ENCODE peak calls at places on chromosome 11, in nine cellular contexts. One of them, this sample, is unnamed.

GRCh38 chr11:110772863-110773262 is 60.6 kb upstream of the ARHGAP20 start:
- DNase-seq in T-helper 2 cell: peak
- DNase-seq in transverse colon: no peak
- DNase-seq in T-cell: no peak
- DNase-seq in pancreas: no peak
- DNase-seq in endothelial cell: no peak
- DNase-seq in stromal cell of bone marrow: no peak
- DNase-seq in MM.1S: no peak
- DNase-seq in NCI-H510A treated with DMSO at 0.1 percent for 48 hours: no peak
- DNase-seq in this sample: no peak

GRCh38 chr11:1228921-1229451 is 6.1 kb downstream of the MUC5B start:
- DNase-seq in transverse colon: peak
- DNase-seq in NCI-H510A treated with DMSO at 0.1 percent for 48 hours: no peak
- DNase-seq in T-helper 2 cell: no peak
- DNase-seq in MM.1S: no peak
- DNase-seq in T-cell: no peak
- DNase-seq in pancreas: peak
- DNase-seq in stromal cell of bone marrow: no peak
- DNase-seq in endothelial cell: no peak
- DNase-seq in this sample: no peak

GRCh38 chr11:88338223-88338661 is 706 bp upstream of the CTSC start:
- DNase-seq in T-cell: peak
- DNase-seq in NCI-H510A treated with DMSO at 0.1 percent for 48 hours: peak
- DNase-seq in endothelial cell: no peak
- DNase-seq in transverse colon: peak
- DNase-seq in T-helper 2 cell: peak
- DNase-seq in pancreas: peak
- DNase-seq in MM.1S: peak
- DNase-seq in stromal cell of bone marrow: no peak
- DNase-seq in this sample: peak

GRCh38 chr11:124760205-124760652 is 1.9 kb downstream of the ESAM start:
- DNase-seq in MM.1S: peak
- DNase-seq in transverse colon: no peak
- DNase-seq in T-helper 2 cell: no peak
- DNase-seq in stromal cell of bone marrow: no peak
- DNase-seq in NCI-H510A treated with DMSO at 0.1 percent for 48 hours: no peak
- DNase-seq in T-cell: no peak
- DNase-seq in endothelial cell: peak
- DNase-seq in pancreas: no peak
- DNase-seq in this sample: no peak

GRCh38 chr11:71080239-71081097 is 171.9 kb downstream of the SHANK2 start:
- DNase-seq in pancreas: peak
- DNase-seq in transverse colon: peak
- DNase-seq in MM.1S: peak
- DNase-seq in stromal cell of bone marrow: peak
- DNase-seq in endothelial cell: peak
- DNase-seq in T-helper 2 cell: peak
- DNase-seq in NCI-H510A treated with DMSO at 0.1 percent for 48 hours: peak
- DNase-seq in T-cell: no peak
- DNase-seq in this sample: no peak

GRCh38 chr11:83280256-83280655 is 5.9 kb downstream of the CCDC90B start:
- DNase-seq in transverse colon: no peak
- DNase-seq in stromal cell of bone marrow: no peak
- DNase-seq in pancreas: no peak
- DNase-seq in T-helper 2 cell: no peak
- DNase-seq in endothelial cell: no peak
- DNase-seq in T-cell: no peak
- DNase-seq in MM.1S: no peak
- DNase-seq in NCI-H510A treated with DMSO at 0.1 percent for 48 hours: no peak
- DNase-seq in this sample: no peak

GRCh38 chr11:30281476-30282288 is 41.2 kb upstream of the ARL14EP start:
- DNase-seq in T-helper 2 cell: no peak
- DNase-seq in transverse colon: no peak
- DNase-seq in NCI-H510A treated with DMSO at 0.1 percent for 48 hours: no peak
- DNase-seq in endothelial cell: no peak
- DNase-seq in stromal cell of bone marrow: no peak
- DNase-seq in T-cell: no peak
- DNase-seq in MM.1S: no peak
- DNase-seq in pancreas: no peak
- DNase-seq in this sample: no peak

GRCh38 chr11:117870176-117870952 is 6.1 kb downstream of the FXYD6 start:
- DNase-seq in pancreas: no peak
- DNase-seq in T-helper 2 cell: no peak
- DNase-seq in transverse colon: no peak
- DNase-seq in stromal cell of bone marrow: no peak
- DNase-seq in NCI-H510A treated with DMSO at 0.1 percent for 48 hours: no peak
- DNase-seq in endothelial cell: no peak
- DNase-seq in MM.1S: no peak
- DNase-seq in T-cell: no peak
- DNase-seq in this sample: no peak

GRCh38 chr11:33692013-33692504 is 8.6 kb downstream of the C11orf91 start:
- DNase-seq in stromal cell of bone marrow: peak
- DNase-seq in T-helper 2 cell: no peak
- DNase-seq in transverse colon: peak
- DNase-seq in T-cell: no peak
- DNase-seq in endothelial cell: no peak
- DNase-seq in MM.1S: no peak
- DNase-seq in pancreas: peak
- DNase-seq in NCI-H510A treated with DMSO at 0.1 percent for 48 hours: no peak
- DNase-seq in this sample: peak

GRCh38 chr11:31902706-31903105 is 91.6 kb upstream of the PAX6 start:
- DNase-seq in T-helper 2 cell: no peak
- DNase-seq in pancreas: no peak
- DNase-seq in NCI-H510A treated with DMSO at 0.1 percent for 48 hours: no peak
- DNase-seq in transverse colon: no peak
- DNase-seq in MM.1S: no peak
- DNase-seq in stromal cell of bone marrow: no peak
- DNase-seq in T-cell: no peak
- DNase-seq in endothelial cell: no peak
- DNase-seq in this sample: no peak

GRCh38 chr11:88164320-88164719 is 10.9 kb downstream of the RAB38 start:
- DNase-seq in pancreas: no peak
- DNase-seq in NCI-H510A treated with DMSO at 0.1 percent for 48 hours: no peak
- DNase-seq in endothelial cell: no peak
- DNase-seq in MM.1S: no peak
- DNase-seq in T-helper 2 cell: peak
- DNase-seq in T-cell: no peak
- DNase-seq in stromal cell of bone marrow: no peak
- DNase-seq in transverse colon: no peak
- DNase-seq in this sample: no peak

GRCh38 chr11:17347676-17348075 is 3.9 kb upstream of the NCR3LG1 start:
- DNase-seq in T-cell: no peak
- DNase-seq in endothelial cell: no peak
- DNase-seq in NCI-H510A treated with DMSO at 0.1 percent for 48 hours: no peak
- DNase-seq in MM.1S: no peak
- DNase-seq in pancreas: no peak
- DNase-seq in transverse colon: no peak
- DNase-seq in T-helper 2 cell: no peak
- DNase-seq in stromal cell of bone marrow: no peak
- DNase-seq in this sample: no peak

GRCh38 chr11:63501236-63501635 is 4.6 kb upstream of the LGALS12 start:
- DNase-seq in T-cell: no peak
- DNase-seq in T-helper 2 cell: no peak
- DNase-seq in stromal cell of bone marrow: no peak
- DNase-seq in endothelial cell: no peak
- DNase-seq in pancreas: no peak
- DNase-seq in MM.1S: no peak
- DNase-seq in transverse colon: no peak
- DNase-seq in NCI-H510A treated with DMSO at 0.1 percent for 48 hours: no peak
- DNase-seq in this sample: no peak

GRCh38 chr11:63565728-63566127 is 2.5 kb upstream of the PLAAT2 start:
- DNase-seq in stromal cell of bone marrow: no peak
- DNase-seq in endothelial cell: no peak
- DNase-seq in pancreas: no peak
- DNase-seq in T-helper 2 cell: no peak
- DNase-seq in NCI-H510A treated with DMSO at 0.1 percent for 48 hours: no peak
- DNase-seq in T-cell: no peak
- DNase-seq in transverse colon: no peak
- DNase-seq in MM.1S: no peak
- DNase-seq in this sample: no peak

GRCh38 chr11:88300888-88301477 is 36.6 kb downstream of the CTSC start:
- DNase-seq in T-helper 2 cell: peak
- DNase-seq in T-cell: no peak
- DNase-seq in transverse colon: no peak
- DNase-seq in stromal cell of bone marrow: no peak
- DNase-seq in NCI-H510A treated with DMSO at 0.1 percent for 48 hours: no peak
- DNase-seq in endothelial cell: no peak
- DNase-seq in pancreas: no peak
- DNase-seq in MM.1S: no peak
- DNase-seq in this sample: no peak

GRCh38 chr11:120065176-120065575 is 72.7 kb downstream of the TRIM29 start:
- DNase-seq in endothelial cell: no peak
- DNase-seq in pancreas: no peak
- DNase-seq in T-helper 2 cell: no peak
- DNase-seq in stromal cell of bone marrow: no peak
- DNase-seq in MM.1S: no peak
- DNase-seq in NCI-H510A treated with DMSO at 0.1 percent for 48 hours: no peak
- DNase-seq in transverse colon: no peak
- DNase-seq in T-cell: no peak
- DNase-seq in this sample: no peak

GRCh38 chr11:119363874-119364590 is 17.5 kb downstream of the USP2 start:
- DNase-seq in pancreas: peak
- DNase-seq in endothelial cell: peak
- DNase-seq in NCI-H510A treated with DMSO at 0.1 percent for 48 hours: no peak
- DNase-seq in transverse colon: peak
- DNase-seq in MM.1S: no peak
- DNase-seq in T-helper 2 cell: peak
- DNase-seq in T-cell: peak
- DNase-seq in stromal cell of bone marrow: no peak
- DNase-seq in this sample: peak

GRCh38 chr11:114110948-114111347 is 51.4 kb downstream of the ZBTB16 start:
- DNase-seq in T-helper 2 cell: no peak
- DNase-seq in transverse colon: no peak
- DNase-seq in endothelial cell: no peak
- DNase-seq in MM.1S: no peak
- DNase-seq in NCI-H510A treated with DMSO at 0.1 percent for 48 hours: no peak
- DNase-seq in stromal cell of bone marrow: no peak
- DNase-seq in pancreas: no peak
- DNase-seq in T-cell: no peak
- DNase-seq in this sample: peak

GRCh38 chr11:123799438-123799837 is 6.7 kb downstream of the OR6M1 start:
- DNase-seq in stromal cell of bone marrow: no peak
- DNase-seq in NCI-H510A treated with DMSO at 0.1 percent for 48 hours: no peak
- DNase-seq in MM.1S: no peak
- DNase-seq in T-helper 2 cell: no peak
- DNase-seq in pancreas: no peak
- DNase-seq in T-cell: no peak
- DNase-seq in endothelial cell: no peak
- DNase-seq in transverse colon: no peak
- DNase-seq in this sample: no peak

GRCh38 chr11:134599180-134599810 is 187.3 kb upstream of the B3GAT1 start:
- DNase-seq in NCI-H510A treated with DMSO at 0.1 percent for 48 hours: no peak
- DNase-seq in T-helper 2 cell: no peak
- DNase-seq in endothelial cell: no peak
- DNase-seq in pancreas: no peak
- DNase-seq in MM.1S: no peak
- DNase-seq in stromal cell of bone marrow: no peak
- DNase-seq in T-cell: no peak
- DNase-seq in transverse colon: no peak
- DNase-seq in this sample: no peak